ENCODE peak calls at places on chromosomes 3 and 15, in six cellular contexts. One of them, this sample, is unnamed.

GRCh38 chr15:75454471-75455418 is 3.3 kb upstream of the SIN3A start:
- DNase-seq in stimulated activated naive CD8-positive, alpha-beta T cell treated with anti-CD3 and anti-CD28 coated beads, Interleukin-15, amount 100 ng/mL, for 72 hours: peak
- DNase-seq in lower lobe of right lung: peak
- DNase-seq in RPMI7951: peak
- DNase-seq in mesothelial cell of epicardium: peak
- DNase-seq in C1 segment of cervical spinal cord: peak
- DNase-seq in this sample: peak

GRCh38 chr3:13308406-13308805 is 111.7 kb downstream of the NUP210 start:
- DNase-seq in stimulated activated naive CD8-positive, alpha-beta T cell treated with anti-CD3 and anti-CD28 coated beads, Interleukin-15, amount 100 ng/mL, for 72 hours: no peak
- DNase-seq in lower lobe of right lung: peak
- DNase-seq in RPMI7951: peak
- DNase-seq in mesothelial cell of epicardium: peak
- DNase-seq in C1 segment of cervical spinal cord: peak
- DNase-seq in this sample: no peak

GRCh38 chr15:39474657-39475056 is 106.2 kb upstream of the THBS1 start:
- DNase-seq in stimulated activated naive CD8-positive, alpha-beta T cell treated with anti-CD3 and anti-CD28 coated beads, Interleukin-15, amount 100 ng/mL, for 72 hours: no peak
- DNase-seq in lower lobe of right lung: no peak
- DNase-seq in RPMI7951: no peak
- DNase-seq in mesothelial cell of epicardium: no peak
- DNase-seq in C1 segment of cervical spinal cord: no peak
- DNase-seq in this sample: no peak

GRCh38 chr3:119314821-119315220 is 20.6 kb downstream of the ARHGAP31 start:
- DNase-seq in stimulated activated naive CD8-positive, alpha-beta T cell treated with anti-CD3 and anti-CD28 coated beads, Interleukin-15, amount 100 ng/mL, for 72 hours: no peak
- DNase-seq in lower lobe of right lung: no peak
- DNase-seq in RPMI7951: no peak
- DNase-seq in mesothelial cell of epicardium: no peak
- DNase-seq in C1 segment of cervical spinal cord: no peak
- DNase-seq in this sample: no peak

GRCh38 chr3:70138606-70139005 is 139.1 kb downstream of the SAMMSON start:
- DNase-seq in stimulated activated naive CD8-positive, alpha-beta T cell treated with anti-CD3 and anti-CD28 coated beads, Interleukin-15, amount 100 ng/mL, for 72 hours: no peak
- DNase-seq in lower lobe of right lung: no peak
- DNase-seq in RPMI7951: no peak
- DNase-seq in mesothelial cell of epicardium: no peak
- DNase-seq in C1 segment of cervical spinal cord: no peak
- DNase-seq in this sample: no peak

GRCh38 chr3:127798716-127799115 is 23.6 kb downstream of the MGLL start:
- DNase-seq in stimulated activated naive CD8-positive, alpha-beta T cell treated with anti-CD3 and anti-CD28 coated beads, Interleukin-15, amount 100 ng/mL, for 72 hours: no peak
- DNase-seq in lower lobe of right lung: no peak
- DNase-seq in RPMI7951: no peak
- DNase-seq in mesothelial cell of epicardium: no peak
- DNase-seq in C1 segment of cervical spinal cord: no peak
- DNase-seq in this sample: no peak

GRCh38 chr3:184160456-184160855 is 5.3 kb downstream of the DVL3 start:
- DNase-seq in stimulated activated naive CD8-positive, alpha-beta T cell treated with anti-CD3 and anti-CD28 coated beads, Interleukin-15, amount 100 ng/mL, for 72 hours: no peak
- DNase-seq in lower lobe of right lung: no peak
- DNase-seq in RPMI7951: no peak
- DNase-seq in mesothelial cell of epicardium: no peak
- DNase-seq in C1 segment of cervical spinal cord: no peak
- DNase-seq in this sample: no peak

GRCh38 chr15:95972812-95973211 is 357.7 kb upstream of the NR2F2 start:
- DNase-seq in stimulated activated naive CD8-positive, alpha-beta T cell treated with anti-CD3 and anti-CD28 coated beads, Interleukin-15, amount 100 ng/mL, for 72 hours: no peak
- DNase-seq in lower lobe of right lung: no peak
- DNase-seq in RPMI7951: no peak
- DNase-seq in mesothelial cell of epicardium: no peak
- DNase-seq in C1 segment of cervical spinal cord: no peak
- DNase-seq in this sample: no peak

GRCh38 chr15:101652783-101653430 is 726 bp upstream of the TM2D3 start:
- DNase-seq in stimulated activated naive CD8-positive, alpha-beta T cell treated with anti-CD3 and anti-CD28 coated beads, Interleukin-15, amount 100 ng/mL, for 72 hours: no peak
- DNase-seq in lower lobe of right lung: no peak
- DNase-seq in RPMI7951: peak
- DNase-seq in mesothelial cell of epicardium: no peak
- DNase-seq in C1 segment of cervical spinal cord: no peak
- DNase-seq in this sample: no peak

GRCh38 chr3:114242947-114243346 is 5.6 kb upstream of the ZNF80 start:
- DNase-seq in stimulated activated naive CD8-positive, alpha-beta T cell treated with anti-CD3 and anti-CD28 coated beads, Interleukin-15, amount 100 ng/mL, for 72 hours: peak
- DNase-seq in lower lobe of right lung: no peak
- DNase-seq in RPMI7951: no peak
- DNase-seq in mesothelial cell of epicardium: no peak
- DNase-seq in C1 segment of cervical spinal cord: no peak
- DNase-seq in this sample: no peak

GRCh38 chr15:92074161-92074560 is 220.7 kb downstream of the SLCO3A1 start:
- DNase-seq in stimulated activated naive CD8-positive, alpha-beta T cell treated with anti-CD3 and anti-CD28 coated beads, Interleukin-15, amount 100 ng/mL, for 72 hours: no peak
- DNase-seq in lower lobe of right lung: no peak
- DNase-seq in RPMI7951: no peak
- DNase-seq in mesothelial cell of epicardium: no peak
- DNase-seq in C1 segment of cervical spinal cord: no peak
- DNase-seq in this sample: no peak

GRCh38 chr3:120506076-120506827 is 55.5 kb upstream of the FSTL1 start:
- DNase-seq in stimulated activated naive CD8-positive, alpha-beta T cell treated with anti-CD3 and anti-CD28 coated beads, Interleukin-15, amount 100 ng/mL, for 72 hours: no peak
- DNase-seq in lower lobe of right lung: no peak
- DNase-seq in RPMI7951: peak
- DNase-seq in mesothelial cell of epicardium: no peak
- DNase-seq in C1 segment of cervical spinal cord: no peak
- DNase-seq in this sample: no peak

GRCh38 chr15:78298983-78299301 is 467 bp downstream of the SKIC8 start:
- DNase-seq in stimulated activated naive CD8-positive, alpha-beta T cell treated with anti-CD3 and anti-CD28 coated beads, Interleukin-15, amount 100 ng/mL, for 72 hours: no peak
- DNase-seq in lower lobe of right lung: no peak
- DNase-seq in RPMI7951: peak
- DNase-seq in mesothelial cell of epicardium: no peak
- DNase-seq in C1 segment of cervical spinal cord: no peak
- DNase-seq in this sample: no peak

GRCh38 chr3:31955581-31955980 is 25.5 kb downstream of the OSBPL10 start:
- DNase-seq in stimulated activated naive CD8-positive, alpha-beta T cell treated with anti-CD3 and anti-CD28 coated beads, Interleukin-15, amount 100 ng/mL, for 72 hours: no peak
- DNase-seq in lower lobe of right lung: no peak
- DNase-seq in RPMI7951: no peak
- DNase-seq in mesothelial cell of epicardium: no peak
- DNase-seq in C1 segment of cervical spinal cord: no peak
- DNase-seq in this sample: no peak

GRCh38 chr3:138082085-138082991 is 33.1 kb downstream of the DZIP1L start:
- DNase-seq in stimulated activated naive CD8-positive, alpha-beta T cell treated with anti-CD3 and anti-CD28 coated beads, Interleukin-15, amount 100 ng/mL, for 72 hours: peak
- DNase-seq in lower lobe of right lung: no peak
- DNase-seq in RPMI7951: peak
- DNase-seq in mesothelial cell of epicardium: no peak
- DNase-seq in C1 segment of cervical spinal cord: no peak
- DNase-seq in this sample: no peak